ENCODE peak calls at places on chromosomes 16 and 17, in four cellular contexts. A, W, Z and K are unnamed samples.

GRCh38 chr17:39666231-39666600 is 1.1 kb downstream of the TCAP start:
- DNase-seq in W (no peak), A (no peak), Z (no peak), K (no peak)

GRCh38 chr17:4678448-4679026 is 25.4 kb downstream of the PELP1 start:
- DNase-seq in A (peak; percentile 67), Z (no peak), W (peak; percentile 98), K (peak; percentile 83)

GRCh38 chr16:10979717-10980601 is 35.6 kb downstream of the CLEC16A start:
- DNase-seq in Z (no peak), A (no peak), W (no peak), K (no peak)

GRCh38 chr17:77352441-77352840 is 211.7 kb downstream of the SEC14L1 start:
- DNase-seq in Z (no peak), A (no peak), W (no peak), K (no peak)

GRCh38 chr17:6456914-6457687 is 12.8 kb downstream of the PIMREG start:
- DNase-seq in W (peak; percentile 84), Z (no peak), A (no peak), K (peak; percentile 58)

GRCh38 chr17:9865585-9865984 is 39.5 kb downstream of the RCVRN start:
- DNase-seq in A (no peak), Z (no peak), W (no peak), K (no peak)

GRCh38 chr17:12256380-12256995 is 235.8 kb downstream of the MAP2K4 start:
- DNase-seq in A (peak; percentile 14), Z (no peak), W (peak; percentile 54), K (peak; percentile 17)

GRCh38 chr17:3381957-3382356 is 4.2 kb downstream of the OR3A2 start:
- DNase-seq in W (no peak), A (no peak), Z (no peak), K (no peak)

GRCh38 chr16:67490330-67491096 is 7.2 kb upstream of the AGRP start:
- DNase-seq in A (no peak), Z (no peak), W (no peak), K (no peak)

GRCh38 chr17:44024271-44024663 is 9.5 kb upstream of the TMEM101 start:
- DNase-seq in A (no peak), Z (no peak), W (no peak), K (no peak)